ENCODE peak calls at places on chromosome 19, in eight cellular contexts. X, P, W, K, H, S, I and F are unnamed samples.

GRCh38 chr19:39052243-39052746 is 19.9 kb upstream of the FBXO27 start:
- DNase-seq in H (peak), P (peak), W (peak), I (peak), K (peak), S (peak), X (peak), F (peak)

GRCh38 chr19:1747285-1748114 is 5.8 kb upstream of the ONECUT3 start:
- DNase-seq in I (no peak), H (no peak), P (no peak), K (peak), W (no peak), S (no peak), X (peak), F (no peak)

GRCh38 chr19:10226021-10226375 is 5.1 kb downstream of the S1PR2 start:
- DNase-seq in K (no peak), X (no peak), I (peak), W (no peak), P (no peak), H (no peak), S (no peak), F (no peak)

GRCh38 chr19:36051637-36052036 is 2.4 kb downstream of the THAP8 start:
- DNase-seq in I (no peak), P (no peak), S (no peak), H (no peak), X (peak), K (no peak), W (no peak), F (no peak)

GRCh38 chr19:27748551-27749152 is 1464.3 kb downstream of the UQCRFS1 start:
- DNase-seq in W (no peak), H (no peak), K (no peak), S (no peak), I (no peak), P (no peak), X (no peak), F (no peak)

GRCh38 chr19:19538077-19538764 is at the start of gene CILP2:
- DNase-seq in S (peak), H (no peak), X (peak), K (no peak), P (peak), I (peak), W (no peak), F (peak)

GRCh38 chr19:5957132-5957531 is 20.8 kb downstream of the RANBP3 start:
- DNase-seq in W (no peak), I (no peak), P (no peak), S (no peak), K (no peak), X (peak), H (no peak), F (no peak)

GRCh38 chr19:29375429-29376093 is 150.2 kb upstream of the VSTM2B start:
- DNase-seq in X (no peak), I (no peak), W (no peak), H (no peak), K (no peak), P (no peak), S (no peak), F (no peak)

GRCh38 chr19:1396019-1396767 is 5.1 kb downstream of the GAMT start:
- DNase-seq in X (no peak), I (peak), K (no peak), H (no peak), P (no peak), S (no peak), W (no peak), F (no peak)

GRCh38 chr19:54172764-54173699 is at the start of gene TMC4:
- DNase-seq in I (no peak), H (peak), P (peak), S (no peak), K (no peak), W (no peak), X (peak), F (peak)

GRCh38 chr19:1166872-1167573 is 7.0 kb downstream of the SBNO2 start:
- DNase-seq in X (no peak), S (no peak), W (no peak), H (no peak), P (no peak), I (no peak), K (no peak), F (no peak)

GRCh38 chr19:23065306-23065705 is 51.5 kb upstream of the ZNF730 start:
- DNase-seq in X (no peak), K (no peak), I (no peak), W (no peak), H (no peak), P (no peak), S (no peak), F (no peak)

GRCh38 chr19:18599485-18599884 is 7.1 kb downstream of the CRLF1 start:
- DNase-seq in W (no peak), K (no peak), H (no peak), X (no peak), S (no peak), I (no peak), P (no peak), F (no peak)

GRCh38 chr19:42091300-42092266 is 15.6 kb downstream of the ZNF574 start:
- DNase-seq in I (no peak), P (peak), X (peak), W (no peak), H (no peak), K (no peak), S (no peak), F (no peak)

GRCh38 chr19:15104003-15104402 is 3.2 kb upstream of the SYDE1 start:
- DNase-seq in W (no peak), X (no peak), P (no peak), I (no peak), S (no peak), K (no peak), H (no peak), F (no peak)

GRCh38 chr19:13008926-13009787 is 13.9 kb downstream of the NFIX start:
- DNase-seq in K (no peak), P (no peak), I (no peak), X (peak), W (no peak), S (no peak), H (no peak), F (peak)

GRCh38 chr19:3618144-3618810 is 8.3 kb downstream of the CACTIN start:
- DNase-seq in S (peak), H (peak), K (peak), W (peak), X (no peak), I (peak), P (peak), F (peak)

GRCh38 chr19:46049597-46049996 is 8.8 kb upstream of the IGFL4 start:
- DNase-seq in H (no peak), X (peak), S (peak), I (no peak), W (no peak), K (no peak), P (no peak), F (peak)

GRCh38 chr19:16895467-16896097 is 6.8 kb downstream of the F2RL3 start:
- DNase-seq in H (no peak), I (peak), W (no peak), S (no peak), P (no peak), X (no peak), K (no peak), F (peak)

GRCh38 chr19:15680923-15681322 is 8.0 kb downstream of the CYP4F12 start:
- DNase-seq in P (no peak), H (no peak), S (no peak), K (no peak), I (no peak), W (no peak), X (no peak), F (no peak)

GRCh38 chr19:32649751-32650150 is 25.2 kb downstream of the ANKRD27 start:
- DNase-seq in X (no peak), I (peak), W (no peak), S (no peak), P (no peak), H (no peak), K (no peak), F (no peak)

GRCh38 chr19:14412436-14413071 is 6.6 kb downstream of the DDX39A start:
- DNase-seq in P (no peak), I (no peak), H (no peak), X (no peak), K (no peak), S (no peak), W (no peak), F (no peak)

GRCh38 chr19:41799444-41800000 is 3.1 kb downstream of the CEACAM3 start:
- DNase-seq in S (no peak), W (no peak), H (peak), P (peak), K (no peak), X (peak), I (no peak), F (peak)

GRCh38 chr19:48608798-48609263 is 2.3 kb downstream of the SPACA4 start:
- DNase-seq in K (peak), X (peak), H (peak), I (peak), S (no peak), W (peak), P (peak), F (peak)

GRCh38 chr19:9309139-9309973 is at the start of gene ZNF699:
- DNase-seq in I (peak), X (peak), P (peak), W (peak), K (peak), H (peak), S (peak), F (peak)

GRCh38 chr19:32863841-32864240 is 5.7 kb downstream of the SLC7A9 start:
- DNase-seq in P (no peak), X (no peak), H (no peak), K (no peak), I (no peak), W (no peak), S (no peak), F (no peak)

GRCh38 chr19:16013851-16014840 is 62.1 kb upstream of the TPM4 start:
- DNase-seq in X (no peak), I (no peak), W (no peak), P (no peak), K (no peak), S (no peak), H (no peak), F (no peak)

GRCh38 chr19:32542477-32543106 is 38.4 kb upstream of the PDCD5 start:
- DNase-seq in X (no peak), I (no peak), K (no peak), W (no peak), P (no peak), H (no peak), S (no peak), F (no peak)

GRCh38 chr19:32735936-32736335 is 16.4 kb downstream of the TDRD12 start:
- DNase-seq in S (no peak), P (no peak), X (no peak), W (no peak), H (no peak), K (no peak), I (no peak), F (no peak)

GRCh38 chr19:16382775-16383543 is 58.3 kb downstream of the KLF2 start:
- DNase-seq in S (peak), X (peak), P (peak), I (peak), W (peak), H (peak), K (peak), F (peak)

GRCh38 chr19:5821521-5822180 is 16.8 kb downstream of the NRTN start:
- DNase-seq in I (no peak), W (no peak), P (no peak), H (no peak), X (peak), K (no peak), S (no peak), F (no peak)

GRCh38 chr19:20503536-20503935 is 62.0 kb downstream of the ZNF737 start:
- DNase-seq in P (no peak), I (no peak), K (no peak), W (no peak), S (no peak), X (peak), H (no peak), F (peak)

GRCh38 chr19:42494321-42494720 is 34.0 kb downstream of the CEACAM1 start:
- DNase-seq in H (no peak), W (no peak), S (no peak), K (no peak), P (no peak), I (no peak), X (no peak), F (no peak)

GRCh38 chr19:48718711-48719231 is 754 bp downstream of the MAMSTR start:
- DNase-seq in S (no peak), H (no peak), X (no peak), I (no peak), P (no peak), K (no peak), W (no peak), F (no peak)

GRCh38 chr19:29514525-29515232 is 11.1 kb upstream of the VSTM2B start:
- DNase-seq in P (no peak), I (no peak), W (no peak), H (no peak), X (no peak), K (peak), S (no peak), F (peak)

GRCh38 chr19:23318143-23318542 is 67.9 kb upstream of the ZNF724 start:
- DNase-seq in X (no peak), P (no peak), W (no peak), H (no peak), I (no peak), K (no peak), S (no peak), F (no peak)